ENCODE peak calls at places on chromosomes 7 and 10, in five cellular contexts. F is B cell, I is left colon, J is T follicular helper cell, Z is HEK293T. N is an unnamed sample.

GRCh38 chr7:1752771-1753562 is 82.9 kb downstream of the ELFN1 start:
- DNase-seq in I (no peak), Z (no peak), J (no peak), F (peak; percentile 46), N (no peak)

GRCh38 chr10:130808243-130808642 is 503.3 kb downstream of the TCERG1L start:
- DNase-seq in I (no peak), F (no peak), Z (no peak), J (no peak), N (no peak)

GRCh38 chr10:31602541-31603244 is 283.7 kb downstream of the ZEB1 start:
- DNase-seq in F (peak; percentile 37), I (peak; percentile 78), J (no peak), Z (no peak), N (peak; percentile 77)

GRCh38 chr7:93194368-93194767 is 31.9 kb downstream of the HEPACAM2 start:
- DNase-seq in I (no peak), Z (no peak), F (no peak), J (no peak), N (no peak)

GRCh38 chr10:18350340-18350739 is 210.1 kb downstream of the CACNB2 start:
- DNase-seq in I (no peak), Z (no peak), F (no peak), J (no peak), N (no peak)

GRCh38 chr7:73716318-73716890 is 3.1 kb downstream of the STX1A start:
- DNase-seq in J (no peak), Z (no peak), F (peak; percentile 10), I (no peak), N (no peak)

GRCh38 chr7:2892571-2892970 is 48.5 kb upstream of the GNA12 start:
- DNase-seq in J (no peak), Z (no peak), I (no peak), F (no peak), N (no peak)

GRCh38 chr7:79984210-79984609 is 150.4 kb upstream of the GNAI1 start:
- DNase-seq in Z (no peak), I (no peak), F (no peak), J (no peak), N (no peak)

GRCh38 chr7:105880571-105881330 is 4.4 kb upstream of the ATXN7L1 start:
- DNase-seq in I (no peak), F (no peak), Z (no peak), J (no peak), N (no peak)

GRCh38 chr10:21197006-21197405 is 299.9 kb upstream of the NEBL start:
- DNase-seq in I (no peak), J (no peak), F (no peak), Z (no peak), N (no peak)

GRCh38 chr7:139103057-139103820 is 6.3 kb downstream of the ZC3HAV1 start:
- DNase-seq in F (no peak), Z (no peak), J (no peak), I (no peak), N (no peak)

GRCh38 chr7:41701542-41701941 is 1.3 kb downstream of the INHBA start:
- DNase-seq in J (no peak), Z (no peak), F (no peak), I (no peak), N (no peak)

GRCh38 chr10:101273736-101274135 is 44.5 kb upstream of the LBX1 start:
- DNase-seq in I (no peak), Z (no peak), J (no peak), F (no peak), N (no peak)

GRCh38 chr10:132507956-132508490 is 29.6 kb upstream of the INPP5A start:
- DNase-seq in F (no peak), J (no peak), I (peak; percentile 12), Z (no peak), N (no peak)

GRCh38 chr10:84540022-84540616 is 211.7 kb downstream of the CCSER2 start:
- DNase-seq in F (no peak), I (no peak), Z (no peak), J (no peak), N (no peak)

GRCh38 chr10:31460242-31460641 is 141.2 kb downstream of the ZEB1 start:
- DNase-seq in J (no peak), I (no peak), Z (no peak), F (no peak), N (no peak)

GRCh38 chr7:158321936-158322615 is 265.5 kb downstream of the PTPRN2 start:
- DNase-seq in I (no peak), Z (no peak), F (no peak), J (no peak), N (no peak)

GRCh38 chr7:80284848-80285247 is 150.2 kb downstream of the GNAI1 start:
- DNase-seq in Z (no peak), F (no peak), I (no peak), J (no peak), N (no peak)

GRCh38 chr10:69685802-69686585 is 55.9 kb downstream of the FAM241B start:
- DNase-seq in J (no peak), Z (no peak), I (no peak), F (no peak), N (peak; percentile 33)

GRCh38 chr10:88804083-88804812 is 1.7 kb downstream of the LIPM start:
- DNase-seq in J (no peak), F (no peak), I (no peak), Z (no peak), N (no peak)

GRCh38 chr7:45597286-45597984 is 23.3 kb downstream of the ADCY1 start:
- DNase-seq in Z (no peak), F (no peak), J (no peak), I (no peak), N (no peak)